ENCODE peak calls at places on chromosomes 4 and X, in nine cellular contexts. One of them, this sample, is unnamed.

GRCh38 chrX:10050481-10050880 is 83.3 kb downstream of the CLDN34 start:
- DNase-seq in upper lobe of right lung: no peak
- DNase-seq in ovary: no peak
- DNase-seq in mammary epithelial cell: peak; percentile 31
- DNase-seq in right atrium auricular region: no peak
- DNase-seq in effector memory CD4-positive, alpha-beta T cell: no peak
- DNase-seq in tibial artery: no peak
- DNase-seq in neural progenitor cell: no peak
- DNase-seq in K562: no peak
- DNase-seq in this sample: no peak

GRCh38 chr4:13905543-13905942 is 278.0 kb upstream of the BOD1L1 start:
- DNase-seq in mammary epithelial cell: no peak
- DNase-seq in K562: no peak
- DNase-seq in effector memory CD4-positive, alpha-beta T cell: no peak
- DNase-seq in right atrium auricular region: no peak
- DNase-seq in upper lobe of right lung: no peak
- DNase-seq in tibial artery: no peak
- DNase-seq in neural progenitor cell: no peak
- DNase-seq in ovary: no peak
- DNase-seq in this sample: no peak

GRCh38 chr4:15665738-15666365 is 10.7 kb upstream of the FBXL5 start:
- DNase-seq in right atrium auricular region: no peak
- DNase-seq in mammary epithelial cell: peak; percentile 95
- DNase-seq in ovary: no peak
- DNase-seq in tibial artery: no peak
- DNase-seq in neural progenitor cell: no peak
- DNase-seq in upper lobe of right lung: no peak
- DNase-seq in K562: no peak
- DNase-seq in effector memory CD4-positive, alpha-beta T cell: no peak
- DNase-seq in this sample: no peak

GRCh38 chr4:117700111-117700892 is 334.0 kb upstream of the NDST3 start:
- DNase-seq in ovary: no peak
- DNase-seq in mammary epithelial cell: peak; percentile 10
- DNase-seq in upper lobe of right lung: no peak
- DNase-seq in K562: peak; percentile 3
- DNase-seq in right atrium auricular region: no peak
- DNase-seq in effector memory CD4-positive, alpha-beta T cell: no peak
- DNase-seq in neural progenitor cell: no peak
- DNase-seq in tibial artery: no peak
- DNase-seq in this sample: no peak

GRCh38 chr4:74632634-74633033 is 161.7 kb downstream of the BTC start:
- DNase-seq in ovary: no peak
- DNase-seq in mammary epithelial cell: peak; percentile 99
- DNase-seq in effector memory CD4-positive, alpha-beta T cell: no peak
- DNase-seq in K562: peak; percentile 74
- DNase-seq in upper lobe of right lung: no peak
- DNase-seq in tibial artery: peak; percentile 57
- DNase-seq in neural progenitor cell: no peak
- DNase-seq in right atrium auricular region: no peak
- DNase-seq in this sample: no peak

GRCh38 chr4:41294445-41295062 is 37.8 kb downstream of the UCHL1 start:
- DNase-seq in right atrium auricular region: no peak
- DNase-seq in neural progenitor cell: peak; percentile 30
- DNase-seq in effector memory CD4-positive, alpha-beta T cell: no peak
- DNase-seq in tibial artery: no peak
- DNase-seq in mammary epithelial cell: no peak
- DNase-seq in ovary: no peak
- DNase-seq in K562: peak; percentile 12
- DNase-seq in upper lobe of right lung: no peak
- DNase-seq in this sample: no peak

GRCh38 chr4:48906283-48907173 is at the start of gene OCIAD2:
- DNase-seq in right atrium auricular region: no peak
- DNase-seq in K562: no peak
- DNase-seq in effector memory CD4-positive, alpha-beta T cell: peak; percentile 78
- DNase-seq in ovary: peak; percentile 37
- DNase-seq in tibial artery: peak; percentile 76
- DNase-seq in upper lobe of right lung: peak; percentile 90
- DNase-seq in neural progenitor cell: peak; percentile 85
- DNase-seq in mammary epithelial cell: peak; percentile 57
- DNase-seq in this sample: peak; percentile 20

GRCh38 chr4:78414116-78414515 is 137.5 kb upstream of the ANXA3 start:
- DNase-seq in effector memory CD4-positive, alpha-beta T cell: no peak
- DNase-seq in neural progenitor cell: no peak
- DNase-seq in tibial artery: no peak
- DNase-seq in upper lobe of right lung: no peak
- DNase-seq in right atrium auricular region: no peak
- DNase-seq in ovary: no peak
- DNase-seq in mammary epithelial cell: no peak
- DNase-seq in K562: no peak
- DNase-seq in this sample: no peak

GRCh38 chrX:138982350-138982749 is 270.8 kb upstream of the FGF13 start:
- DNase-seq in neural progenitor cell: no peak
- DNase-seq in right atrium auricular region: no peak
- DNase-seq in effector memory CD4-positive, alpha-beta T cell: no peak
- DNase-seq in K562: no peak
- DNase-seq in upper lobe of right lung: no peak
- DNase-seq in tibial artery: no peak
- DNase-seq in ovary: no peak
- DNase-seq in mammary epithelial cell: no peak
- DNase-seq in this sample: no peak

GRCh38 chrX:48465336-48465933 is 4.6 kb downstream of the SLC38A5 start:
- DNase-seq in right atrium auricular region: no peak
- DNase-seq in mammary epithelial cell: peak; percentile 67
- DNase-seq in upper lobe of right lung: no peak
- DNase-seq in tibial artery: no peak
- DNase-seq in effector memory CD4-positive, alpha-beta T cell: no peak
- DNase-seq in ovary: no peak
- DNase-seq in K562: no peak
- DNase-seq in neural progenitor cell: no peak
- DNase-seq in this sample: no peak

GRCh38 chr4:6308890-6309643 is 39.4 kb downstream of the WFS1 start:
- DNase-seq in neural progenitor cell: peak; percentile 83
- DNase-seq in upper lobe of right lung: no peak
- DNase-seq in mammary epithelial cell: no peak
- DNase-seq in ovary: peak; percentile 57
- DNase-seq in K562: no peak
- DNase-seq in tibial artery: no peak
- DNase-seq in right atrium auricular region: no peak
- DNase-seq in effector memory CD4-positive, alpha-beta T cell: no peak
- DNase-seq in this sample: no peak

GRCh38 chr4:6271206-6271605 is 1.6 kb downstream of the WFS1 start:
- DNase-seq in mammary epithelial cell: no peak
- DNase-seq in right atrium auricular region: no peak
- DNase-seq in upper lobe of right lung: no peak
- DNase-seq in neural progenitor cell: no peak
- DNase-seq in ovary: no peak
- DNase-seq in K562: no peak
- DNase-seq in tibial artery: no peak
- DNase-seq in effector memory CD4-positive, alpha-beta T cell: no peak
- DNase-seq in this sample: no peak

GRCh38 chr4:7392438-7393374 is 42.0 kb downstream of the PSAPL1 start:
- DNase-seq in upper lobe of right lung: no peak
- DNase-seq in right atrium auricular region: peak; percentile 57
- DNase-seq in ovary: peak; percentile 65
- DNase-seq in K562: peak; percentile 5
- DNase-seq in tibial artery: peak; percentile 66
- DNase-seq in neural progenitor cell: peak; percentile 28
- DNase-seq in effector memory CD4-positive, alpha-beta T cell: no peak
- DNase-seq in mammary epithelial cell: no peak
- DNase-seq in this sample: no peak

DNA sequence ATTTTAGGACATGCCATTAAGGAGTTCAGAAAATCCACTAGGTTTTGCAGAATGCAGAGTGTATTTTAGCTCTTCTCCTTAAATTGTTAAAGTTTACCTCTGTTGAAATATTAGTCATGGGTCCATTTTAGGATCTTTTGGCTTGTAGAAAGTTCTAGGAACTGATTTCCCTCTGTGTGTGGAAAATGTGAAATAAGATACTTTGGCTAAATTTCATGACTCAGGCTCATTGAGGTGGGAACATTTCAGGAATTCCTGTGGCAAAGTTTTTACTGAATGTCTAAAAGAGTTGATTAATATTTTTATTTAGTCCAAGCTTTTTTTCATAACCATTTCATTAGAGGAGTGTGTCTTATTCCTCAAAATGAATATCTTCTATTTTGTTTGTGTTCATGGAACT is 7.0 kb downstream of the FHIP1A start:
- DNase-seq in effector memory CD4-positive, alpha-beta T cell: no peak
- DNase-seq in tibial artery: no peak
- DNase-seq in ovary: no peak
- DNase-seq in upper lobe of right lung: no peak
- DNase-seq in neural progenitor cell: no peak
- DNase-seq in K562: no peak
- DNase-seq in mammary epithelial cell: peak; percentile 69
- DNase-seq in right atrium auricular region: no peak
- DNase-seq in this sample: no peak
- H3K4me1 ChIP-seq in effector memory CD4-positive, alpha-beta T cell: no peaks in the 10 kb centered on the region
- H3K4me1 ChIP-seq in tibial artery: no peaks in the 10 kb centered on the region
- H3K4me1 ChIP-seq in ovary: no peaks in the 10 kb centered on the region
- H3K4me1 ChIP-seq in upper lobe of right lung: no peaks in the 10 kb centered on the region
- H3K4me1 ChIP-seq in neural progenitor cell: peaks cover 4% of the 10 kb centered on the region
- H3K4me1 ChIP-seq in K562: no peaks in the 10 kb centered on the region
- H3K4me1 ChIP-seq in mammary epithelial cell: peaks cover 55% of the 10 kb centered on the region
- H3K4me1 ChIP-seq in right atrium auricular region: no peaks in the 10 kb centered on the region
- H3K4me1 ChIP-seq in this sample: no peaks in the 10 kb centered on the region

GRCh38 chr4:123418486-123418931 is 21.9 kb downstream of the SPRY1 start:
- DNase-seq in upper lobe of right lung: no peak
- DNase-seq in K562: no peak
- DNase-seq in ovary: no peak
- DNase-seq in neural progenitor cell: peak; percentile 92
- DNase-seq in tibial artery: no peak
- DNase-seq in mammary epithelial cell: peak; percentile 93
- DNase-seq in effector memory CD4-positive, alpha-beta T cell: no peak
- DNase-seq in right atrium auricular region: no peak
- DNase-seq in this sample: no peak

GRCh38 chr4:123419885-123420743 is 23.5 kb downstream of the SPRY1 start:
- DNase-seq in effector memory CD4-positive, alpha-beta T cell: no peak
- DNase-seq in neural progenitor cell: no peak
- DNase-seq in K562: no peak
- DNase-seq in upper lobe of right lung: no peak
- DNase-seq in mammary epithelial cell: no peak
- DNase-seq in tibial artery: no peak
- DNase-seq in right atrium auricular region: no peak
- DNase-seq in ovary: no peak
- DNase-seq in this sample: no peak

GRCh38 chr4:123421227-123421941 is 24.8 kb downstream of the SPRY1 start:
- DNase-seq in neural progenitor cell: no peak
- DNase-seq in upper lobe of right lung: no peak
- DNase-seq in tibial artery: no peak
- DNase-seq in effector memory CD4-positive, alpha-beta T cell: no peak
- DNase-seq in mammary epithelial cell: no peak
- DNase-seq in right atrium auricular region: no peak
- DNase-seq in K562: no peak
- DNase-seq in ovary: no peak
- DNase-seq in this sample: no peak

GRCh38 chr4:123423819-123424218 is 27.2 kb downstream of the SPRY1 start:
- DNase-seq in ovary: no peak
- DNase-seq in effector memory CD4-positive, alpha-beta T cell: no peak
- DNase-seq in right atrium auricular region: no peak
- DNase-seq in mammary epithelial cell: no peak
- DNase-seq in K562: no peak
- DNase-seq in tibial artery: no peak
- DNase-seq in upper lobe of right lung: no peak
- DNase-seq in neural progenitor cell: no peak
- DNase-seq in this sample: no peak

DNA sequence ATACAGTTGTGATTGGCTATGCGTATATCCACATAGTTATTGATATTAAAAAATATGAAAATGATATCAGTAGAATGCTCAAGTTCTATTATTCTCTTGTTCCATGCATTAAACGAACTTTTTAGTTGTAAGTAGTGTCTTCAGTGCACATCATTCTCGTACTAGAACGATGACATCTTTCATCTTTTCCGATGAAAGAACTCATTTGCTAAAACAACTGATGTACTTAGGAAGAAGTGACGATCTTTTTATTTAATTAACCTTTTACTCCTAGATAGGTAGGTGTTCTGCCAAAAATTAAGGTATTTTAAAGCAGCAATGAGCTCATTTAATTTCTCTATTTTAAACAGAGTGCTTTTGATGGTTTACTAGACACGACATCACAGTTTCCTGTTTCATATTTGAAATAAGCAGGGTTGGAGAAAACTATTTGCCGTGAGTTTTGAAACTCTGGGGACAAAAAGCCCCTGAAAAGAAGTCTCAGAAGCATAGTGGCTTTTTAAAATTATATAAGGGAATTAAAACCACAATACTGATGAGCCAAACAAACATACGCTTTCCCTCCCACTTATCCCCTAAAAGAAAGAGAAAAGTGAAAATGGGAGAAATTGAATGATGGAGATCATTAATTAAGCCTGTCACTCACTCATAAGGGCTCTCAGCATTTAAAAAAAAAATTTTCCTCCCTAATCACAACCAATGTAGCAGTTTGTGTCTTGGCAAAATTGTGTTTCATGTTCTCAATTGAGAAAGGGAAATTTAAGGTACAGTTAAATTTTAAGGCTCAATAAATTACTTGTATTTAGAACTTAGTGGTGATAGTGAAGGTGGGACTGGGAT is 25.6 kb downstream of the SPRY1 start:
- DNase-seq in neural progenitor cell: no peak
- DNase-seq in upper lobe of right lung: no peak
- DNase-seq in mammary epithelial cell: no peak
- DNase-seq in tibial artery: no peak
- DNase-seq in right atrium auricular region: no peak
- DNase-seq in K562: no peak
- DNase-seq in ovary: no peak
- DNase-seq in effector memory CD4-positive, alpha-beta T cell: no peak
- DNase-seq in this sample: no peak
- H3K4me3 ChIP-seq in neural progenitor cell: no peak overlapping the region
- H3K4me3 ChIP-seq in upper lobe of right lung: peak overlapping the region; percentile 31
- H3K4me3 ChIP-seq in mammary epithelial cell: no peak overlapping the region
- H3K4me3 ChIP-seq in tibial artery: no peak overlapping the region
- H3K4me3 ChIP-seq in right atrium auricular region: peak overlapping the region; percentile 24
- H3K4me3 ChIP-seq in K562: no peak overlapping the region
- H3K4me3 ChIP-seq in ovary: no peak overlapping the region
- H3K4me3 ChIP-seq in effector memory CD4-positive, alpha-beta T cell: peak overlapping the region; percentile 40
- H3K4me3 ChIP-seq in this sample: no peak overlapping the region

GRCh38 chr4:115228851-115229250 is 115.4 kb upstream of the NDST4 start:
- DNase-seq in mammary epithelial cell: no peak
- DNase-seq in ovary: no peak
- DNase-seq in right atrium auricular region: no peak
- DNase-seq in neural progenitor cell: peak; percentile 63
- DNase-seq in effector memory CD4-positive, alpha-beta T cell: no peak
- DNase-seq in tibial artery: no peak
- DNase-seq in K562: no peak
- DNase-seq in upper lobe of right lung: no peak
- DNase-seq in this sample: no peak
- H3K4me1 ChIP-seq in mammary epithelial cell: no peaks in the 10 kb centered on the region
- H3K4me1 ChIP-seq in ovary: no peaks in the 10 kb centered on the region
- H3K4me1 ChIP-seq in right atrium auricular region: no peaks in the 10 kb centered on the region
- H3K4me1 ChIP-seq in neural progenitor cell: peaks cover 37% of the 10 kb centered on the region
- H3K4me1 ChIP-seq in effector memory CD4-positive, alpha-beta T cell: no peaks in the 10 kb centered on the region
- H3K4me1 ChIP-seq in tibial artery: no peaks in the 10 kb centered on the region
- H3K4me1 ChIP-seq in K562: no peaks in the 10 kb centered on the region
- H3K4me1 ChIP-seq in upper lobe of right lung: no peaks in the 10 kb centered on the region
- H3K4me1 ChIP-seq in this sample: no peaks in the 10 kb centered on the region

DNA sequence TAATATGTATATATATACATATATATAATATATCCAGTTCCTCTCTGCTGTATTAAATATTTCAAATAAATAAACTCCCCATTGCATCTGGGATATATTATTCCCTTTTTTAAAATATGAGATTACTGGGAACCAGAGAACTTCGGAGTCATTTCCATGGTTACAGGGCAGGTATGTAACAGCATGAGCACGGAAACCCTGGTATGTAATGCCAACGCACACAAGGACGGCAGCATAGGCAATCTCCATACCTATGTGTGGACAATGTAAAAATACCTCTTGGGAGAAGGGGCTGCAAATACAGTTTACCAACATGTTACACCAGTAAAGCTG is 62.8 kb downstream of the NUDT10 start:
- DNase-seq in right atrium auricular region: no peak
- DNase-seq in K562: no peak
- DNase-seq in effector memory CD4-positive, alpha-beta T cell: no peak
- DNase-seq in ovary: no peak
- DNase-seq in upper lobe of right lung: no peak
- DNase-seq in mammary epithelial cell: no peak
- DNase-seq in neural progenitor cell: no peak
- DNase-seq in tibial artery: no peak
- DNase-seq in this sample: no peak
- H3K4me3 ChIP-seq in right atrium auricular region: peak overlapping the region; percentile 52
- H3K4me3 ChIP-seq in K562: no peak overlapping the region
- H3K4me3 ChIP-seq in effector memory CD4-positive, alpha-beta T cell: peak overlapping the region; percentile 69
- H3K4me3 ChIP-seq in ovary: peak overlapping the region; percentile 46
- H3K4me3 ChIP-seq in upper lobe of right lung: peak overlapping the region; percentile 45
- H3K4me3 ChIP-seq in mammary epithelial cell: no peak overlapping the region
- H3K4me3 ChIP-seq in neural progenitor cell: no peak overlapping the region
- H3K4me3 ChIP-seq in tibial artery: peak overlapping the region; percentile 58
- H3K4me3 ChIP-seq in this sample: peak overlapping the region; percentile 64

This sample was measured in esophagus squamous epithelium.